ENCODE peak calls at places on chromosome 20, in ten cellular contexts. Q, A, Z, Y, I, V, F, G, S and O are unnamed samples.
A peak's percentile ranks its signal among the peaks of the same experiment; 100 is the strongest.

GRCh38 chr20:48826883-48827771 is 672 bp downstream of the PREX1 start:
- DNase-seq in Q (no peak), Y (peak; percentile 62), S (no peak), G (no peak), V (no peak), A (no peak), Z (peak; percentile 60), F (no peak), I (no peak), O (no peak)

GRCh38 chr20:49216991-49217578 is 2.1 kb upstream of the DDX27 start:
- DNase-seq in G (peak; percentile 93), V (peak; percentile 94), Y (peak; percentile 95), I (peak; percentile 80), Z (peak; percentile 94), A (peak; percentile 87), F (peak; percentile 92), Q (peak; percentile 95), S (peak; percentile 91), O (peak; percentile 79)

GRCh38 chr20:11783102-11783861 is 134.4 kb upstream of the BTBD3 start:
- DNase-seq in A (no peak), S (no peak), F (no peak), Z (no peak), I (no peak), Y (no peak), G (no peak), V (no peak), Q (no peak), O (no peak)

GRCh38 chr20:24897974-24898373 is 51.1 kb upstream of the CST7 start:
- DNase-seq in G (no peak), V (no peak), Y (no peak), Z (no peak), I (no peak), S (no peak), F (no peak), Q (no peak), A (no peak), O (no peak)

GRCh38 chr20:8449120-8449519 is 317.1 kb downstream of the PLCB1 start:
- DNase-seq in F (no peak), S (no peak), I (no peak), Q (no peak), G (no peak), Z (no peak), V (peak; percentile 49), Y (no peak), A (peak; percentile 28), O (peak; percentile 16)

GRCh38 chr20:55160996-55161395 is 685.6 kb downstream of the DOK5 start:
- DNase-seq in Q (no peak), S (no peak), Y (no peak), A (no peak), G (no peak), F (no peak), I (no peak), V (no peak), Z (no peak), O (no peak)

GRCh38 chr20:32600681-32601237 is 15.6 kb upstream of the NOL4L start:
- DNase-seq in Q (no peak), Y (no peak), I (no peak), V (no peak), A (no peak), F (no peak), S (no peak), Z (no peak), G (no peak), O (peak; percentile 11)

GRCh38 chr20:61927193-61927825 is 138.4 kb downstream of the TAF4 start:
- DNase-seq in I (no peak), Z (peak; percentile 32), Y (no peak), A (no peak), F (no peak), Q (no peak), S (no peak), V (no peak), G (no peak), O (no peak)

GRCh38 chr20:49809803-49810359 is 2.7 kb upstream of the SLC9A8 start:
- DNase-seq in F (no peak), A (no peak), G (no peak), Z (no peak), S (no peak), I (no peak), Y (no peak), Q (no peak), V (no peak), O (no peak)

GRCh38 chr20:63045991-63046390 is 39.2 kb upstream of the BHLHE23 start:
- DNase-seq in Y (no peak), Z (peak; percentile 14), V (no peak), G (no peak), Q (no peak), F (no peak), S (no peak), A (no peak), I (no peak), O (no peak)

GRCh38 chr20:10370091-10370887 is 63.7 kb downstream of the MKKS start:
- DNase-seq in S (no peak), I (no peak), A (peak; percentile 47), Z (no peak), G (no peak), V (no peak), Y (no peak), Q (no peak), F (no peak), O (no peak)

GRCh38 chr20:5033566-5033965 is 32.3 kb upstream of the SLC23A2 start:
- DNase-seq in F (no peak), S (no peak), Z (no peak), Y (no peak), A (peak; percentile 47), V (no peak), G (no peak), Q (no peak), I (no peak), O (peak; percentile 28)

GRCh38 chr20:62025832-62026563 is 39.7 kb downstream of the TAF4 start:
- DNase-seq in I (no peak), G (no peak), Y (peak; percentile 49), F (no peak), V (peak; percentile 27), Q (no peak), Z (no peak), S (no peak), A (peak; percentile 74), O (peak; percentile 65)

GRCh38 chr20:53839423-53840176 is 230.8 kb downstream of the BCAS1 start:
- DNase-seq in G (no peak), V (no peak), Q (peak; percentile 30), I (peak; percentile 52), A (no peak), F (no peak), Y (no peak), Z (peak; percentile 56), S (peak; percentile 26), O (no peak)

GRCh38 chr20:52494244-52494643 is 302.7 kb upstream of the ZFP64 start:
- DNase-seq in Q (no peak), V (no peak), I (no peak), Z (no peak), A (peak; percentile 98), Y (no peak), S (no peak), G (no peak), F (no peak), O (peak; percentile 14)

GRCh38 chr20:24916412-24916811 is 32.7 kb upstream of the CST7 start:
- DNase-seq in Z (no peak), G (no peak), Y (no peak), V (no peak), S (no peak), A (no peak), F (no peak), I (no peak), Q (peak; percentile 7), O (no peak)

GRCh38 chr20:60729119-60729900 is 522.8 kb upstream of the CDH4 start:
- DNase-seq in Y (no peak), S (no peak), Z (no peak), I (no peak), V (no peak), Q (no peak), A (no peak), F (no peak), G (no peak), O (no peak)

DNA sequence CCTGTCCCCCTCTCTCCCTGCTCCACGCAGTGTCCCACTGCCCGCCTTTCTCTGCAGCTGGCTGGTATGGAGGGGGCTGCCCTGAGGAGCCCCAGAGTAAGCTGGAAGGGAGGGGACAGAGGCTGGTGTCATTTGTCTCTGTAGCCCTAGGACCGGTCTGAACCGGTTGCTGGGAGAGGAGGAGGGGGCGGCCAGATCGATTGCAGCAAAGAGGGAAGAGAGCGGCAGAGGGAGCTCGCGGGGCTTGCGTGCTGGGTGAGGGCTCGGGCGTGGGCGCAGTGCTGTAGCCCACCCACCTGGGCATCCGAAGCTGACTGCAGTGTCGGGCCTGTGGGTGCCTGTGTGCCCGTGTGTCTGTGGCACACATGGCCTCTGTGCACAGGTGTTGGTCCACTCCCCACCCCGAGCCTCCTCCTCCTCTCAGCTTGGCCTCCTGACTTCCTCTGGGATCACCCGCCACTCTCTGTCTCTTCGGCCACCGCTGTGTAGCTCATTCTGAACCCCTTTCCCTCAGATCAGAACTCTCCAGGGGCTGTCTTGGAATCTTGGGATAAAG is 50.7 kb downstream of the SRC start:
- DNase-seq in Y (peak; percentile 89), I (no peak), G (no peak), A (no peak), S (no peak), Z (no peak), F (no peak), Q (no peak), V (no peak), O (no peak)
- TF ChIP-seq CTCF in Y (no peak), I (no peak), G (no peak), A (no peak), S (no peak), Z (no peak), F (no peak), Q (no peak), V (no peak), O (no peak)

DNA sequence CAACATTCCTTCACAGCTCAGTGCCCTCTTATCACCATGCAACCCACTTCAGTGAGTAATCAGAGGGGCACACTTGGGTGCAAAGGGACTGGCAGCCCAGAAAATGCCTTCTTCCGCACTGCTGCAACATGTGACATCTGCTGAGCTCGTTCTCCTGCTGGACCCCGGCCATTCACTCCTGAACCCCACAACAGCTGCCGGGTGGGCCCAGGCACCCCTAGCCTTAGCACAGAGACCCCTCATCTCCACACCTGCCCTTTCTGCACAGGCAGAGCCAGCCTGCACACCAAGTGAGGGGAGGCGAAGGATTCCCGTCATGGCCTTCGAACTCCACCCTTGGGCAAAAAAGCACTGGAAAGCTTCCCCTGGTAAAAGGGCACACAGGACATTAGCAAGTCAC is 164.3 kb upstream of the RIN2 start:
- DNase-seq in I (no peak), V (no peak), F (no peak), A (no peak), Y (peak; percentile 25), Z (no peak), Q (no peak), G (no peak), S (no peak), O (no peak)
- TF ChIP-seq CTCF in I (no peak), V (no peak), F (no peak), A (no peak), Y (no peak), Z (no peak), Q (no peak), G (no peak), S (no peak), O (no peak)

GRCh38 chr20:36548704-36549627 is 7.6 kb downstream of the MYL9 start:
- DNase-seq in A (no peak), Z (no peak), V (no peak), G (no peak), I (no peak), Q (no peak), F (no peak), S (no peak), Y (no peak), O (no peak)
- TF ChIP-seq CTCF in A (no peak), Z (no peak), V (no peak), G (no peak), I (no peak), Q (no peak), F (no peak), S (no peak), Y (no peak), O (no peak)

GRCh38 chr20:17611540-17612286 is 41.8 kb downstream of the DSTN start:
- DNase-seq in I (no peak), A (no peak), Q (no peak), Y (peak; percentile 46), S (no peak), V (no peak), G (peak; percentile 74), F (no peak), Z (peak; percentile 58), O (peak; percentile 58)
- TF ChIP-seq CTCF in I (peak; percentile 42), A (peak; percentile 45), Q (no peak), Y (peak; percentile 46), S (peak; percentile 42), V (no peak), G (no peak), F (no peak), Z (no peak), O (peak; percentile 72)